ENCODE peak calls at places on chromosome 21, in eight cellular contexts. One of them, this sample, is unnamed.

GRCh38 chr21:25735895-25736597 is 1.3 kb downstream of the GABPA start:
- DNase-seq in mesenchymal stem cell: peak; percentile 61
- DNase-seq in endothelial cell of umbilical vein: peak; percentile 73
- DNase-seq in HCT116: no peak
- DNase-seq in neural progenitor cell: peak; percentile 29
- DNase-seq in adipocyte: peak; percentile 70
- DNase-seq in fibroblast of lung: peak; percentile 54
- DNase-seq in PC-3: peak; percentile 9
- DNase-seq in this sample: peak; percentile 75

GRCh38 chr21:23951251-23951650 is 1656.0 kb downstream of the MRPL39 start:
- DNase-seq in HCT116: no peak
- DNase-seq in endothelial cell of umbilical vein: peak; percentile 39
- DNase-seq in PC-3: peak; percentile 90
- DNase-seq in neural progenitor cell: no peak
- DNase-seq in adipocyte: no peak
- DNase-seq in mesenchymal stem cell: no peak
- DNase-seq in fibroblast of lung: peak; percentile 53
- DNase-seq in this sample: no peak

GRCh38 chr21:24032709-24033232 is 1574.5 kb downstream of the MRPL39 start:
- DNase-seq in mesenchymal stem cell: no peak
- DNase-seq in HCT116: no peak
- DNase-seq in fibroblast of lung: no peak
- DNase-seq in neural progenitor cell: no peak
- DNase-seq in adipocyte: no peak
- DNase-seq in endothelial cell of umbilical vein: no peak
- DNase-seq in PC-3: no peak
- DNase-seq in this sample: no peak

GRCh38 chr21:24115141-24115540 is 1492.1 kb downstream of the MRPL39 start:
- DNase-seq in adipocyte: no peak
- DNase-seq in fibroblast of lung: no peak
- DNase-seq in PC-3: no peak
- DNase-seq in neural progenitor cell: no peak
- DNase-seq in endothelial cell of umbilical vein: no peak
- DNase-seq in HCT116: no peak
- DNase-seq in mesenchymal stem cell: no peak
- DNase-seq in this sample: no peak

GRCh38 chr21:35674895-35675470 is 385.3 kb downstream of the SETD4 start:
- DNase-seq in PC-3: peak; percentile 46
- DNase-seq in fibroblast of lung: no peak
- DNase-seq in endothelial cell of umbilical vein: no peak
- DNase-seq in adipocyte: no peak
- DNase-seq in HCT116: no peak
- DNase-seq in neural progenitor cell: no peak
- DNase-seq in mesenchymal stem cell: no peak
- DNase-seq in this sample: no peak

GRCh38 chr21:22363504-22363903 is 1365.3 kb downstream of the NCAM2 start:
- DNase-seq in PC-3: no peak
- DNase-seq in endothelial cell of umbilical vein: no peak
- DNase-seq in HCT116: no peak
- DNase-seq in fibroblast of lung: no peak
- DNase-seq in neural progenitor cell: no peak
- DNase-seq in adipocyte: no peak
- DNase-seq in mesenchymal stem cell: no peak
- DNase-seq in this sample: peak; percentile 29

GRCh38 chr21:45515241-45516061 is 26.8 kb downstream of the SLC19A1 start:
- DNase-seq in PC-3: peak; percentile 21
- DNase-seq in HCT116: no peak
- DNase-seq in endothelial cell of umbilical vein: no peak
- DNase-seq in adipocyte: no peak
- DNase-seq in neural progenitor cell: no peak
- DNase-seq in mesenchymal stem cell: no peak
- DNase-seq in fibroblast of lung: no peak
- DNase-seq in this sample: peak; percentile 81

GRCh38 chr21:36487641-36488307 is 7.9 kb upstream of the CLDN14 start:
- DNase-seq in adipocyte: peak; percentile 7
- DNase-seq in PC-3: peak; percentile 92
- DNase-seq in HCT116: no peak
- DNase-seq in mesenchymal stem cell: no peak
- DNase-seq in fibroblast of lung: no peak
- DNase-seq in endothelial cell of umbilical vein: peak; percentile 73
- DNase-seq in neural progenitor cell: no peak
- DNase-seq in this sample: no peak

GRCh38 chr21:46154955-46155513 is 345 bp downstream of the FTCD start:
- DNase-seq in adipocyte: no peak
- DNase-seq in PC-3: no peak
- DNase-seq in fibroblast of lung: no peak
- DNase-seq in endothelial cell of umbilical vein: no peak
- DNase-seq in HCT116: no peak
- DNase-seq in mesenchymal stem cell: no peak
- DNase-seq in neural progenitor cell: no peak
- DNase-seq in this sample: no peak

GRCh38 chr21:45104560-45104959 is 30.2 kb downstream of the ADARB1 start:
- DNase-seq in neural progenitor cell: no peak
- DNase-seq in mesenchymal stem cell: no peak
- DNase-seq in HCT116: no peak
- DNase-seq in endothelial cell of umbilical vein: peak; percentile 46
- DNase-seq in PC-3: peak; percentile 43
- DNase-seq in adipocyte: no peak
- DNase-seq in fibroblast of lung: no peak
- DNase-seq in this sample: no peak

GRCh38 chr21:42264245-42265195 is 45.6 kb downstream of the ABCG1 start:
- DNase-seq in mesenchymal stem cell: no peak
- DNase-seq in PC-3: no peak
- DNase-seq in HCT116: no peak
- DNase-seq in endothelial cell of umbilical vein: no peak
- DNase-seq in neural progenitor cell: no peak
- DNase-seq in adipocyte: no peak
- DNase-seq in fibroblast of lung: no peak
- DNase-seq in this sample: no peak

GRCh38 chr21:42262826-42263225 is 43.9 kb downstream of the ABCG1 start:
- DNase-seq in adipocyte: no peak
- DNase-seq in neural progenitor cell: no peak
- DNase-seq in HCT116: no peak
- DNase-seq in mesenchymal stem cell: peak; percentile 53
- DNase-seq in fibroblast of lung: peak; percentile 41
- DNase-seq in endothelial cell of umbilical vein: peak; percentile 84
- DNase-seq in PC-3: peak; percentile 77
- DNase-seq in this sample: peak; percentile 53

GRCh38 chr21:42265229-42265812 is 46.4 kb downstream of the ABCG1 start:
- DNase-seq in endothelial cell of umbilical vein: no peak
- DNase-seq in neural progenitor cell: no peak
- DNase-seq in PC-3: no peak
- DNase-seq in mesenchymal stem cell: no peak
- DNase-seq in fibroblast of lung: no peak
- DNase-seq in adipocyte: no peak
- DNase-seq in HCT116: no peak
- DNase-seq in this sample: no peak

GRCh38 chr21:42261832-42262200 is 42.9 kb downstream of the ABCG1 start:
- DNase-seq in endothelial cell of umbilical vein: no peak
- DNase-seq in adipocyte: no peak
- DNase-seq in neural progenitor cell: no peak
- DNase-seq in fibroblast of lung: no peak
- DNase-seq in PC-3: no peak
- DNase-seq in HCT116: no peak
- DNase-seq in mesenchymal stem cell: no peak
- DNase-seq in this sample: no peak

GRCh38 chr21:42263591-42264131 is 44.7 kb downstream of the ABCG1 start:
- DNase-seq in endothelial cell of umbilical vein: peak; percentile 89
- DNase-seq in mesenchymal stem cell: no peak
- DNase-seq in PC-3: no peak
- DNase-seq in fibroblast of lung: peak; percentile 42
- DNase-seq in HCT116: no peak
- DNase-seq in neural progenitor cell: peak; percentile 21
- DNase-seq in adipocyte: no peak
- DNase-seq in this sample: peak; percentile 19
- H3K4me1 ChIP-seq in endothelial cell of umbilical vein: peaks cover 25% of the 10 kb centered on the region
- H3K4me1 ChIP-seq in mesenchymal stem cell: peaks cover 37% of the 10 kb centered on the region
- H3K4me1 ChIP-seq in PC-3: peaks cover 14% of the 10 kb centered on the region
- H3K4me1 ChIP-seq in fibroblast of lung: no peaks in the 10 kb centered on the region
- H3K4me1 ChIP-seq in HCT116: peaks cover 5% of the 10 kb centered on the region
- H3K4me1 ChIP-seq in neural progenitor cell: peaks cover 7% of the 10 kb centered on the region
- H3K4me1 ChIP-seq in adipocyte: peaks cover 23% of the 10 kb centered on the region
- H3K4me1 ChIP-seq in this sample: no peaks in the 10 kb centered on the region

GRCh38 chr21:27033467-27033866 is 66.6 kb upstream of the ADAMTS5 start:
- DNase-seq in neural progenitor cell: no peak
- DNase-seq in adipocyte: no peak
- DNase-seq in HCT116: no peak
- DNase-seq in endothelial cell of umbilical vein: no peak
- DNase-seq in PC-3: no peak
- DNase-seq in fibroblast of lung: no peak
- DNase-seq in mesenchymal stem cell: no peak
- DNase-seq in this sample: no peak
- H3K9ac ChIP-seq in neural progenitor cell: no peak overlapping the region
- H3K9ac ChIP-seq in adipocyte: no peak overlapping the region
- H3K9ac ChIP-seq in HCT116: no peak overlapping the region
- H3K9ac ChIP-seq in endothelial cell of umbilical vein: no peak overlapping the region
- H3K9ac ChIP-seq in PC-3: no peak overlapping the region
- H3K9ac ChIP-seq in fibroblast of lung: no peak overlapping the region
- H3K9ac ChIP-seq in mesenchymal stem cell: no peak overlapping the region
- H3K9ac ChIP-seq in this sample: no peak overlapping the region

GRCh38 chr21:31594279-31594678 is 65.2 kb upstream of the SOD1 start:
- DNase-seq in adipocyte: no peak
- DNase-seq in neural progenitor cell: no peak
- DNase-seq in HCT116: no peak
- DNase-seq in endothelial cell of umbilical vein: no peak
- DNase-seq in PC-3: no peak
- DNase-seq in fibroblast of lung: no peak
- DNase-seq in mesenchymal stem cell: no peak
- DNase-seq in this sample: no peak

GRCh38 chr21:31596055-31596454 is 63.4 kb upstream of the SOD1 start:
- DNase-seq in mesenchymal stem cell: no peak
- DNase-seq in fibroblast of lung: no peak
- DNase-seq in PC-3: no peak
- DNase-seq in HCT116: no peak
- DNase-seq in endothelial cell of umbilical vein: no peak
- DNase-seq in neural progenitor cell: no peak
- DNase-seq in adipocyte: no peak
- DNase-seq in this sample: no peak

GRCh38 chr21:31594726-31595125 is 64.8 kb upstream of the SOD1 start:
- DNase-seq in neural progenitor cell: no peak
- DNase-seq in mesenchymal stem cell: no peak
- DNase-seq in adipocyte: no peak
- DNase-seq in HCT116: no peak
- DNase-seq in fibroblast of lung: no peak
- DNase-seq in endothelial cell of umbilical vein: no peak
- DNase-seq in PC-3: no peak
- DNase-seq in this sample: no peak

GRCh38 chr21:31599563-31599962 is 59.9 kb upstream of the SOD1 start:
- DNase-seq in PC-3: no peak
- DNase-seq in fibroblast of lung: no peak
- DNase-seq in HCT116: no peak
- DNase-seq in mesenchymal stem cell: no peak
- DNase-seq in endothelial cell of umbilical vein: no peak
- DNase-seq in neural progenitor cell: no peak
- DNase-seq in adipocyte: no peak
- DNase-seq in this sample: no peak

GRCh38 chr21:31597683-31598082 is 61.8 kb upstream of the SOD1 start:
- DNase-seq in mesenchymal stem cell: no peak
- DNase-seq in fibroblast of lung: no peak
- DNase-seq in adipocyte: no peak
- DNase-seq in neural progenitor cell: no peak
- DNase-seq in HCT116: no peak
- DNase-seq in PC-3: no peak
- DNase-seq in endothelial cell of umbilical vein: no peak
- DNase-seq in this sample: no peak
- H3K4me1 ChIP-seq in mesenchymal stem cell: no peaks in the 10 kb centered on the region
- H3K4me1 ChIP-seq in fibroblast of lung: no peaks in the 10 kb centered on the region
- H3K4me1 ChIP-seq in adipocyte: no peaks in the 10 kb centered on the region
- H3K4me1 ChIP-seq in neural progenitor cell: peaks cover 8% of the 10 kb centered on the region
- H3K4me1 ChIP-seq in HCT116: no peaks in the 10 kb centered on the region
- H3K4me1 ChIP-seq in PC-3: no peaks in the 10 kb centered on the region
- H3K4me1 ChIP-seq in endothelial cell of umbilical vein: no peaks in the 10 kb centered on the region
- H3K4me1 ChIP-seq in this sample: no peaks in the 10 kb centered on the region

GRCh38 chr21:28338906-28339305 is 653.8 kb downstream of the LTN1 start:
- DNase-seq in fibroblast of lung: no peak
- DNase-seq in neural progenitor cell: no peak
- DNase-seq in mesenchymal stem cell: no peak
- DNase-seq in PC-3: no peak
- DNase-seq in endothelial cell of umbilical vein: peak; percentile 91
- DNase-seq in HCT116: no peak
- DNase-seq in adipocyte: no peak
- DNase-seq in this sample: no peak
- H3K9ac ChIP-seq in fibroblast of lung: no peak overlapping the region
- H3K9ac ChIP-seq in neural progenitor cell: no peak overlapping the region
- H3K9ac ChIP-seq in mesenchymal stem cell: no peak overlapping the region
- H3K9ac ChIP-seq in PC-3: no peak overlapping the region
- H3K9ac ChIP-seq in endothelial cell of umbilical vein: no peak overlapping the region
- H3K9ac ChIP-seq in HCT116: no peak overlapping the region
- H3K9ac ChIP-seq in adipocyte: no peak overlapping the region
- H3K9ac ChIP-seq in this sample: no peak overlapping the region

GRCh38 chr21:38852278-38852677 is 46.5 kb downstream of the ETS2 start:
- DNase-seq in fibroblast of lung: no peak
- DNase-seq in HCT116: no peak
- DNase-seq in neural progenitor cell: no peak
- DNase-seq in adipocyte: no peak
- DNase-seq in PC-3: peak; percentile 60
- DNase-seq in endothelial cell of umbilical vein: no peak
- DNase-seq in mesenchymal stem cell: no peak
- DNase-seq in this sample: no peak
- H3K4me1 ChIP-seq in fibroblast of lung: peaks cover 2% of the 10 kb centered on the region
- H3K4me1 ChIP-seq in HCT116: peaks cover 10% of the 10 kb centered on the region
- H3K4me1 ChIP-seq in neural progenitor cell: no peaks in the 10 kb centered on the region
- H3K4me1 ChIP-seq in adipocyte: no peaks in the 10 kb centered on the region
- H3K4me1 ChIP-seq in PC-3: peaks cover 40% of the 10 kb centered on the region
- H3K4me1 ChIP-seq in endothelial cell of umbilical vein: peaks cover 41% of the 10 kb centered on the region
- H3K4me1 ChIP-seq in mesenchymal stem cell: peaks cover 11% of the 10 kb centered on the region
- H3K4me1 ChIP-seq in this sample: no peaks in the 10 kb centered on the region

GRCh38 chr21:38807987-38808386 is 2.3 kb downstream of the ETS2 start:
- DNase-seq in mesenchymal stem cell: peak; percentile 54
- DNase-seq in adipocyte: no peak
- DNase-seq in fibroblast of lung: peak; percentile 54
- DNase-seq in PC-3: no peak
- DNase-seq in neural progenitor cell: peak; percentile 36
- DNase-seq in endothelial cell of umbilical vein: no peak
- DNase-seq in HCT116: no peak
- DNase-seq in this sample: no peak
- H3K9ac ChIP-seq in mesenchymal stem cell: peak overlapping the region; percentile 82
- H3K9ac ChIP-seq in adipocyte: no peak overlapping the region
- H3K9ac ChIP-seq in fibroblast of lung: no peak overlapping the region
- H3K9ac ChIP-seq in PC-3: peak overlapping the region; percentile 99
- H3K9ac ChIP-seq in neural progenitor cell: no peak overlapping the region
- H3K9ac ChIP-seq in endothelial cell of umbilical vein: peak overlapping the region; percentile 89
- H3K9ac ChIP-seq in HCT116: no peak overlapping the region
- H3K9ac ChIP-seq in this sample: peak overlapping the region; percentile 43

GRCh38 chr21:29151937-29152336 is 21.5 kb downstream of the MAP3K7CL start:
- DNase-seq in PC-3: no peak
- DNase-seq in adipocyte: no peak
- DNase-seq in HCT116: no peak
- DNase-seq in neural progenitor cell: no peak
- DNase-seq in fibroblast of lung: peak; percentile 47
- DNase-seq in endothelial cell of umbilical vein: no peak
- DNase-seq in mesenchymal stem cell: no peak
- DNase-seq in this sample: no peak
- H3K4me1 ChIP-seq in PC-3: peaks cover 10% of the 10 kb centered on the region
- H3K4me1 ChIP-seq in adipocyte: peaks cover 40% of the 10 kb centered on the region
- H3K4me1 ChIP-seq in HCT116: peaks cover 4% of the 10 kb centered on the region
- H3K4me1 ChIP-seq in neural progenitor cell: no peaks in the 10 kb centered on the region
- H3K4me1 ChIP-seq in fibroblast of lung: peaks cover 19% of the 10 kb centered on the region
- H3K4me1 ChIP-seq in endothelial cell of umbilical vein: peaks cover 5% of the 10 kb centered on the region
- H3K4me1 ChIP-seq in mesenchymal stem cell: peaks cover 7% of the 10 kb centered on the region
- H3K4me1 ChIP-seq in this sample: no peaks in the 10 kb centered on the region

GRCh38 chr21:43596616-43597015 is 62.7 kb downstream of the HSF2BP start:
- DNase-seq in mesenchymal stem cell: no peak
- DNase-seq in endothelial cell of umbilical vein: no peak
- DNase-seq in HCT116: no peak
- DNase-seq in fibroblast of lung: no peak
- DNase-seq in neural progenitor cell: no peak
- DNase-seq in PC-3: no peak
- DNase-seq in adipocyte: no peak
- DNase-seq in this sample: no peak
- H3K9ac ChIP-seq in mesenchymal stem cell: no peak overlapping the region
- H3K9ac ChIP-seq in endothelial cell of umbilical vein: no peak overlapping the region
- H3K9ac ChIP-seq in HCT116: no peak overlapping the region
- H3K9ac ChIP-seq in fibroblast of lung: no peak overlapping the region
- H3K9ac ChIP-seq in neural progenitor cell: no peak overlapping the region
- H3K9ac ChIP-seq in PC-3: no peak overlapping the region
- H3K9ac ChIP-seq in adipocyte: no peak overlapping the region
- H3K9ac ChIP-seq in this sample: no peak overlapping the region